ENCODE peak calls at places on chromosome 9, in eight cellular contexts. A is body of pancreas, S is esophagus squamous epithelium, J is A549, H is uterus, U is suprapubic skin, E is lower leg skin, B is ovary. W is an unnamed sample.

GRCh38 chr9:81669011-81669739 is 20.2 kb downstream of the TLE1 start:
- DNase-seq in A (no peak), S (no peak), J (no peak), H (no peak), U (no peak), E (no peak), B (no peak), W (no peak)

GRCh38 chr9:78958887-78959286 is 612.9 kb upstream of the TLE4 start:
- DNase-seq in A (no peak), S (no peak), J (peak; percentile 58), H (no peak), U (no peak), E (no peak), B (no peak), W (no peak)

GRCh38 chr9:96515629-96516470 is 65.9 kb downstream of the HABP4 start:
- DNase-seq in A (no peak), S (no peak), J (no peak), H (no peak), U (no peak), E (no peak), B (no peak), W (no peak)

GRCh38 chr9:93967020-93967803 is 12.1 kb upstream of the BARX1 start:
- DNase-seq in A (no peak), S (no peak), J (no peak), H (no peak), U (no peak), E (no peak), B (peak; percentile 13), W (no peak)

GRCh38 chr9:15306068-15306756 is 804 bp downstream of the TTC39B start:
- DNase-seq in A (peak; percentile 87), S (peak; percentile 13), J (peak; percentile 30), H (peak; percentile 67), U (peak; percentile 83), E (peak; percentile 70), B (peak; percentile 74), W (peak; percentile 23)

GRCh38 chr9:98873535-98874432 is 66.3 kb downstream of the GALNT12 start:
- DNase-seq in A (peak; percentile 51), S (no peak), J (no peak), H (no peak), U (no peak), E (no peak), B (peak; percentile 86), W (peak; percentile 38)

GRCh38 chr9:5389109-5389732 is 48.5 kb downstream of the PLGRKT start:
- DNase-seq in A (no peak), S (no peak), J (no peak), H (no peak), U (no peak), E (no peak), B (no peak), W (peak; percentile 33)

GRCh38 chr9:74736635-74737034 is 151.1 kb downstream of the TRPM6 start:
- DNase-seq in A (no peak), S (no peak), J (no peak), H (no peak), U (no peak), E (no peak), B (no peak), W (no peak)

GRCh38 chr9:99050292-99050911 is 54.5 kb upstream of the TGFBR1 start:
- DNase-seq in A (no peak), S (no peak), J (peak; percentile 22), H (no peak), U (no peak), E (no peak), B (no peak), W (peak; percentile 79)

GRCh38 chr9:137085918-137086530 is 761 bp upstream of the MAN1B1 start:
- DNase-seq in A (peak; percentile 54), S (no peak), J (peak; percentile 48), H (no peak), U (peak; percentile 86), E (no peak), B (no peak), W (peak; percentile 68)

GRCh38 chr9:120878188-120879130 is 1.5 kb upstream of the PHF19 start:
- DNase-seq in A (no peak), S (no peak), J (no peak), H (no peak), U (no peak), E (no peak), B (no peak), W (no peak)

GRCh38 chr9:98755006-98755618 is 41.2 kb downstream of the ANKS6 start:
- DNase-seq in A (no peak), S (no peak), J (no peak), H (no peak), U (no peak), E (no peak), B (no peak), W (no peak)

GRCh38 chr9:272251-273213 is 57.9 kb downstream of the DOCK8 start:
- DNase-seq in A (peak; percentile 52), S (no peak), J (no peak), H (no peak), U (no peak), E (no peak), B (no peak), W (no peak)

GRCh38 chr9:77015291-77016048 is 4.0 kb upstream of the FOXB2 start:
- DNase-seq in A (no peak), S (no peak), J (no peak), H (no peak), U (no peak), E (no peak), B (no peak), W (no peak)

GRCh38 chr9:130570200-130570599 is 9.2 kb upstream of the FUBP3 start:
- DNase-seq in A (no peak), S (no peak), J (no peak), H (no peak), U (no peak), E (no peak), B (no peak), W (no peak)

DNA sequence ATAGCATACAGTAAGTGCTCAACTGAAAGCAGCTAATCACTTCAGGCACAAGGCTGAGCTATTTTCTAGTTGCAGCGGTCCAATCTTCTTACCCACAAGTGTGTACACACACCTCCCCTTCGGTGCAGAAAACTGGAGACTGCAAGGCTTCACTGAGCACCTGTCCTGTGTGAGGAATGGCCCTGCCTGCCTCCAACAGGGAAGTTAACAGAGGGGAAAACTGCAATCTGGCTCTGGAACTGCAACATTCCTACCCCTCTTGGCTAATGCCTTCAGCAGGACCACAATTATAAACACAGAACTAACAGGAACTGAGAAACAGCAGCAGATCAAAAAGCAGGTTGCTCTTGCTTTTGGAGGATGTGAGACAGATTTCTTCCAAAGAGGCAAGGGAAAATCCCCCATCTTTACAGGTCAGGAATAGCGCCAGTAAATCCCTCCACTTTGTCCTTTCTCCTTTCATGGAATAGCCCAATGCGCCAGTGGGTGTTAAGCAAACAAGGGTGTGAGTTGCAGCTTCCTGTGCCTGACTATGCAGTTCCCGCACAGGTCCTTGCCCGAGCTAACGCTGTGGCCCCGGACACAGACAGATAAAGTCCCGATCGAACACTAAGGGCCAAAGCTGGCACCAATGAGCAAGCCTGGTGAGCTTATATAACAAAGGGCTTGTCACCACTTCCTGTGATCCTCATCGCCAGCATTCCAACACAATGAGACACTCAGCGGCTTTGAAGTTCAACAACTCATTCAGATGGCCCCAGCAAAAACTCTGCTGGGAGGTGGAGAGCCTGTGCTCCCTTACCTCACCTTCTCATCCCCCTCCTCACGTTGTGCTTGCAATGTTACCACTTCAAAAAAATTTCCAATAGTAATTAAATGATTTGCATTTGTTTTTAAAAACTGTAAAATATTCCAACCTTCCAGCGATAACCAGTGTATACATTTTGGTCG is 21.5 kb downstream of the SHB start:
- DNase-seq in A (peak; percentile 92), S (no peak), J (peak; percentile 94), H (no peak), U (no peak), E (no peak), B (no peak), W (peak; percentile 65)
- TF ChIP-seq POLR2A in A (peak; percentile 48), S (no peak), J (no peak), H (no peak), U (no peak), E (no peak), B (no peak), W (peak; percentile 19)

DNA sequence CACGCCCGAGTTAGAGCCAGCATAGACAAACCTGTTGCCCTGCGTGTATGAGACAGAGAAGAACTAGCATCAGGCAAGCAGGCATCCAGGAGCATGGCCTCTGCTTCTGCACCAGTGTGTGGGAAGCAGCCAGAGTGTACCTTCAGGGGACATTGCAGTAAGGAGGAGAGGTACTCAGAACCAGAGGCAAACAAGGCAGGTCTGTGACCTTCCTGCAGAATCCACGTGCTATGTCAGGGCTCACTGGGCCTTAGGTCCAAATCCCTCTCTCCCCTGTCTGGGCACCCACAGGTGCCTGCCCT is 63.0 kb downstream of the SECISBP2 start:
- DNase-seq in A (no peak), S (no peak), J (no peak), H (no peak), U (no peak), E (no peak), B (no peak), W (no peak)
- TF ChIP-seq POLR2A in A (no peak), S (no peak), J (no peak), H (no peak), U (no peak), E (no peak), B (no peak), W (no peak)

DNA sequence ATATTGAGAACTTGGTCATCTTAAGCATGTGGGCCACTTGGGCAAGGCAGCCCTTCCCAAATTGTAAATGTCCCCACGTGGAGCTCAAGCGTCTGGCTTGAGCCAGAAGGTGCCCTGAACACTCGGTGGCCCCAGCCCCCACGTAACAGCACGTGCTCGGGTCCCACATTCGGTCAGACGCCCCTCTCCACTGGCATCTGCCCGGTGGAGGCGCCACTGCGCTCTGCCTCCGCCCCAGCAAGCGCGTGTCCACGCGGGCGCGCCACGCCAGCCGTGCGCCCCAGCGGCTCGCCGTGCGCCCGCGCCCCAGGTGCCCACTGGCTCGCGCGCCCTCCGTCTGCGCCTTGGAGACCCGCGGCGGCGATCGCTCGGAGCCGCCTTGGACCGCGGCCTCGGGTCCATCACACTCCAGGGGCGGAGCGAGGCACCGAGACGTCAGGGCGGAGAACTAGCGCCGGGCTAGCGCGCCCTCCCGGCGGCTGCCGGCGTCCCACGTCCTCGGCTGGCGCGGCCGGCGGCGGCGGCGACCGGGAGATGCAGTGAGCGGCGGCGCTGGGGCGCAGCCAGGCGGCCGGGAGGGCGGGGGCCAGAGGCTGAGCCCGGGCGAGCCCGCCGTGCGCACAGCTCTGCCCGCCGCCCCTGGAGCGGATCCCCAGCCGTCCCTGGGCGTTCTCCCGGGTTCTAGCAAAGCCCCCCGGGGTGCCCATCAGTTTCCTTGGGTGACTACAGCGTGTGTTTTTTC is at the start of gene PALM2AKAP2:
- DNase-seq in A (peak; percentile 37), S (no peak), J (peak; percentile 43), H (peak; percentile 63), U (peak; percentile 64), E (no peak), B (peak; percentile 45), W (peak; percentile 84)
- TF ChIP-seq POLR2A in A (no peak), S (no peak), J (peak; percentile 9), H (no peak), U (peak; percentile 26), E (no peak), B (no peak), W (peak; percentile 59)

GRCh38 chr9:84988621-84989020 is 319.1 kb downstream of the NTRK2 start:
- DNase-seq in A (no peak), S (no peak), J (no peak), H (no peak), U (no peak), E (no peak), B (no peak), W (no peak)
- TF ChIP-seq POLR2A in A (no peak), S (no peak), J (no peak), H (no peak), U (no peak), E (no peak), B (no peak), W (no peak)